ENCODE peak calls at places on chromosomes 5 and 9, in five cellular contexts. S is stomach, X is brain microvascular endothelial cell, B is HCT116, V is PC-3. K is an unnamed sample.

GRCh38 chr9:120326076-120326693 is 253.8 kb downstream of the CDK5RAP2 start:
- DNase-seq in V (no peak), B (no peak), X (no peak), S (no peak), K (no peak)

GRCh38 chr5:150638488-150639316 is 1.8 kb upstream of the SYNPO start:
- DNase-seq in S (no peak), V (no peak), X (no peak), B (no peak), K (no peak)

GRCh38 chr5:119153629-119154028 is 82.7 kb downstream of the DMXL1 start:
- DNase-seq in B (no peak), V (no peak), X (no peak), S (no peak), K (no peak)

GRCh38 chr5:181170237-181170830 is 22.9 kb downstream of the OR2V2 start:
- DNase-seq in X (no peak), V (no peak), B (no peak), S (no peak), K (no peak)

GRCh38 chr5:73274870-73275756 is 102.1 kb downstream of the TMEM174 start:
- DNase-seq in B (no peak), X (no peak), V (no peak), S (no peak), K (no peak)

GRCh38 chr5:42064821-42065220 is 139.7 kb downstream of the FBXO4 start:
- DNase-seq in X (no peak), V (peak; percentile 83), B (no peak), S (no peak), K (no peak)

GRCh38 chr5:140794594-140795258 is at the start of gene PCDHA2:
- DNase-seq in B (no peak), S (no peak), X (no peak), V (no peak), K (no peak)

GRCh38 chr9:70205366-70206020 is 53.3 kb upstream of the SMC5 start:
- DNase-seq in X (no peak), B (no peak), S (no peak), V (peak; percentile 60), K (no peak)

GRCh38 chr5:61450880-61451279 is 118.8 kb downstream of the ZSWIM6 start:
- DNase-seq in B (peak; percentile 51), X (peak; percentile 16), V (peak; percentile 7), S (no peak), K (peak; percentile 55)

GRCh38 chr5:107118184-107118902 is 552.4 kb downstream of the EFNA5 start:
- DNase-seq in V (no peak), B (no peak), S (no peak), X (no peak), K (no peak)

GRCh38 chr9:82031538-82032280 is 43.1 kb downstream of the SPATA31D1 start:
- DNase-seq in S (no peak), X (peak; percentile 40), V (peak; percentile 45), B (peak; percentile 28), K (peak; percentile 75)

GRCh38 chr9:97519441-97519970 is 18.0 kb downstream of the TMOD1 start:
- DNase-seq in X (no peak), V (no peak), S (no peak), B (no peak), K (no peak)

GRCh38 chr5:149438711-149439132 is 59.6 kb upstream of the IL17B start:
- DNase-seq in B (no peak), S (no peak), X (no peak), V (peak; percentile 91), K (no peak)

GRCh38 chr9:120396418-120396817 is 183.5 kb downstream of the CDK5RAP2 start:
- DNase-seq in B (no peak), V (peak; percentile 13), S (no peak), X (no peak), K (no peak)

GRCh38 chr9:92534199-92535159 is 1.3 kb downstream of the ECM2 start:
- DNase-seq in V (no peak), X (peak; percentile 5), B (no peak), S (no peak), K (no peak)

GRCh38 chr5:31366941-31367340 is 165.0 kb downstream of the DROSHA start:
- DNase-seq in X (no peak), S (no peak), V (no peak), B (no peak), K (no peak)

GRCh38 chr9:137304383-137305059 is 2.5 kb upstream of the NRARP start:
- DNase-seq in X (no peak), B (no peak), V (no peak), S (no peak), K (no peak)
- H3K4me3 ChIP-seq in X (no peak overlapping the region), B (no peak overlapping the region), V (no peak overlapping the region), S (no peak overlapping the region), K (no peak overlapping the region)

GRCh38 chr5:138452720-138453119 is 12.6 kb upstream of the EGR1 start:
- DNase-seq in X (no peak), S (no peak), B (no peak), V (no peak), K (no peak)

GRCh38 chr5:138450971-138451370 is 12.1 kb downstream of the REEP2 start:
- DNase-seq in B (no peak), S (no peak), V (no peak), X (no peak), K (no peak)

GRCh38 chr5:138448070-138448469 is 9.2 kb downstream of the REEP2 start:
- DNase-seq in B (no peak), S (no peak), V (no peak), X (no peak), K (no peak)

GRCh38 chr5:138448481-138449398 is 9.9 kb downstream of the REEP2 start:
- DNase-seq in V (no peak), S (no peak), X (peak; percentile 78), B (no peak), K (peak; percentile 28)

GRCh38 chr5:138449501-138450239 is 10.8 kb downstream of the REEP2 start:
- DNase-seq in S (peak; percentile 94), V (peak; percentile 85), B (peak; percentile 52), X (peak; percentile 86), K (peak; percentile 28)
- H3K4me3 ChIP-seq in S (no peak overlapping the region), V (peak overlapping the region; percentile 17), B (peak overlapping the region; percentile 13), X (no peak overlapping the region), K (peak overlapping the region; percentile 18)

GRCh38 chr9:105204416-105204815 is 40.0 kb upstream of the SLC44A1 start:
- DNase-seq in X (no peak), V (no peak), B (no peak), S (no peak), K (no peak)

GRCh38 chr9:105205787-105206511 is 38.5 kb upstream of the SLC44A1 start:
- DNase-seq in V (peak; percentile 32), X (peak; percentile 45), S (peak; percentile 35), B (no peak), K (peak; percentile 84)

GRCh38 chr9:105206821-105207699 is 37.4 kb upstream of the SLC44A1 start:
- DNase-seq in V (peak; percentile 69), X (no peak), S (no peak), B (no peak), K (no peak)
- H3K4me3 ChIP-seq in V (no peak overlapping the region), X (no peak overlapping the region), S (no peak overlapping the region), B (no peak overlapping the region), K (no peak overlapping the region)

DNA sequence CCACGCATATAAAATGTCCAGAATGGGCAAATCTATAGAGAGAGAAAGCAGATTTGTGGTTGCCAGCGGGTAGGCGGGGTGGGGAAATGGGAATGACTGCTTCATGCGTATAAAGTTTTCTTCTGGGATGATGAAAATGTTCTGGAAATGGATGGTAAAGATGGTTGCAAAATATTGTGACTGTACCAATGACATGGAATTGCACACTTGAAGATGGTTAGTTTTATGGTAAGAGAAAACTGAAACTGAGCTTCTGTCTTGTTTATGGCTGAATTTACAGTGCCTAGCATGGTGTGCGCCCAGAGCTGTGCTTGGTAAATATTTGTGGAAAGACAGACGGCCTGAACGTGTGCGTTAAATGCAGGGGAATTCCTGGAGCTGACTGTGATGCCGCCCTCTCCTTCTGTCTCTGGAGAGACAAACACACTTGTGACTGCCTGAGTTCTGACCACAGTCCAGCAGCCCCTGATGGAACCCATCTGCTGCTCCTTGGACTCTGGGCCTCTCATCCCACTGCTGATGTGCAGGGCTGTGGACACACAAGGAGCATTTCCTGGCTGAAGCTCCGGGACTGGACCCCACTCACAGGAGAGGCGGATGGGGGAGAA is 8.6 kb upstream of the PTGES start:
- DNase-seq in S (peak; percentile 35), B (no peak), X (peak; percentile 60), V (no peak), K (peak; percentile 41)
- H3K4me3 ChIP-seq in S (no peak overlapping the region), B (no peak overlapping the region), X (no peak overlapping the region), V (no peak overlapping the region), K (no peak overlapping the region)

GRCh38 chr9:124044448-124044847 is 32.9 kb downstream of the LHX2 start:
- DNase-seq in B (no peak), X (no peak), V (no peak), S (no peak), K (no peak)
- H3K4me3 ChIP-seq in B (no peak overlapping the region), X (no peak overlapping the region), V (no peak overlapping the region), S (no peak overlapping the region), K (no peak overlapping the region)

DNA sequence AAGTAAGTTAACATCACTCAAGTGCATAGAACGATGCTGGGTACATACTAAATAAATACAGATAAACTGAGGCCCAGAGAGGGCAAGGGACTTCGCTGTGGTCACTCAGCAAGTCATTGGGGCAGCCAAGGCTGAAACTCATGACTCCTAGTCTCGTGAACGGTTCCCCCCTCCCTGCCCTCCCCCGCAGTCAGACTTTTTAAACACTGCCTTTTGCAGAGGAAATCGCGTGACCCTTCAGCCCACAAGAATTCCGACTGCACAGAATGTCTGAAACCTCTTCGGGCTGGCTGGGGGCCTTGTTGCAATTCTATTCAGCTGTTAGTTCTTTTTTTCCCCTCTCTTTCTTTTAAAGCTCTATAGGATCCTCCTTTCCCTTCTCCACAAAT is 28.1 kb downstream of the NEK6 start:
- DNase-seq in V (no peak), S (peak; percentile 56), X (peak; percentile 97), B (no peak), K (peak; percentile 92)
- H3K4me3 ChIP-seq in V (no peak overlapping the region), S (no peak overlapping the region), X (no peak overlapping the region), B (no peak overlapping the region), K (no peak overlapping the region)

GRCh38 chr5:178436326-178436940 is 153.8 kb downstream of the COL23A1 start:
- DNase-seq in X (no peak), B (no peak), V (no peak), S (no peak), K (no peak)

GRCh38 chr5:178437296-178438075 is 152.7 kb downstream of the COL23A1 start:
- DNase-seq in B (no peak), X (no peak), S (no peak), V (no peak), K (no peak)

GRCh38 chr5:178440163-178440545 is 150.0 kb downstream of the COL23A1 start:
- DNase-seq in X (no peak), S (no peak), V (no peak), B (no peak), K (no peak)

GRCh38 chr5:178439411-178440162 is 150.6 kb downstream of the COL23A1 start:
- DNase-seq in B (no peak), S (no peak), V (no peak), X (no peak), K (no peak)

GRCh38 chr5:178438746-178439260 is 151.4 kb downstream of the COL23A1 start:
- DNase-seq in S (no peak), X (no peak), V (no peak), B (no peak), K (no peak)
- H3K4me3 ChIP-seq in S (no peak overlapping the region), X (no peak overlapping the region), V (no peak overlapping the region), B (no peak overlapping the region), K (no peak overlapping the region)